ENCODE peak calls at places on chromosomes 6 and 20, in five cellular contexts. F, S, D, U and K are unnamed samples.

GRCh38 chr6:142601427-142601826 is 299.6 kb downstream of the ADGRG6 start:
- DNase-seq in F (no peak), U (no peak), D (no peak), S (no peak), K (no peak)

GRCh38 chr6:167930300-167930699 is 67.2 kb upstream of the KIF25 start:
- DNase-seq in F (no peak), D (peak), S (no peak), U (no peak), K (no peak)

GRCh38 chr20:60653111-60653845 is 598.8 kb upstream of the CDH4 start:
- DNase-seq in F (no peak), S (no peak), D (no peak), U (no peak), K (no peak)

GRCh38 chr6:113647158-113647889 is 209.8 kb upstream of the MARCKS start:
- DNase-seq in F (no peak), S (no peak), U (no peak), D (no peak), K (no peak)

GRCh38 chr6:100210138-100210872 is 216.3 kb upstream of the MCHR2 start:
- DNase-seq in S (no peak), D (no peak), U (no peak), F (no peak), K (no peak)

GRCh38 chr20:14720251-14720650 is 382.8 kb upstream of the FLRT3 start:
- DNase-seq in U (no peak), F (no peak), D (no peak), S (no peak), K (no peak)

GRCh38 chr20:1283522-1284210 is 17.6 kb downstream of the SNPH start:
- DNase-seq in U (no peak), D (no peak), F (no peak), S (peak), K (no peak)

GRCh38 chr6:104537185-104537584 is 322.5 kb downstream of the HACE1 start:
- DNase-seq in F (no peak), S (no peak), U (peak), D (no peak), K (no peak)

GRCh38 chr6:161076211-161076677 is 84.7 kb downstream of the MAP3K4 start:
- DNase-seq in F (no peak), S (no peak), U (no peak), D (no peak), K (no peak)

GRCh38 chr6:108707328-108707976 is 140.8 kb upstream of the ARMC2 start:
- DNase-seq in S (peak), U (no peak), D (no peak), F (no peak), K (no peak)

GRCh38 chr6:133242761-133243590 is 1.8 kb downstream of the EYA4 start:
- DNase-seq in S (no peak), F (no peak), D (no peak), U (no peak), K (no peak)